ENCODE peak calls at places on chromosomes 1 and 21, in eight cellular contexts. U, L, V, W, G, T, Q and O are unnamed samples. For H3K4me1, the result is how much of the 10 kb centered on the place peaks cover.

GRCh38 chr1:15934211-15935055 is 41.5 kb downstream of the ZBTB17 start:
- DNase-seq in U (no peak), L (no peak), V (no peak), W (no peak), G (no peak), T (no peak), Q (no peak), O (no peak)

GRCh38 chr1:96220644-96221043 is 500.9 kb upstream of the PTBP2 start:
- DNase-seq in U (no peak), L (no peak), V (no peak), W (no peak), G (no peak), T (no peak), Q (no peak), O (no peak)

GRCh38 chr1:246096356-246096755 is 410.7 kb downstream of the SMYD3 start:
- DNase-seq in U (no peak), L (no peak), V (no peak), W (no peak), G (no peak), T (no peak), Q (no peak), O (no peak)

GRCh38 chr1:63836830-63837229 is 63.0 kb downstream of the ROR1 start:
- DNase-seq in U (no peak), L (no peak), V (no peak), W (no peak), G (no peak), T (peak), Q (no peak), O (no peak)

GRCh38 chr1:177514207-177514606 is 343.4 kb downstream of the BRINP2 start:
- DNase-seq in U (no peak), L (no peak), V (no peak), W (no peak), G (no peak), T (no peak), Q (no peak), O (no peak)

GRCh38 chr21:41344146-41344545 is 17.7 kb upstream of the MX2 start:
- DNase-seq in U (no peak), L (no peak), V (no peak), W (no peak), G (no peak), T (no peak), Q (no peak), O (no peak)

GRCh38 chr1:29453502-29454240 is 217.3 kb downstream of the PTPRU start:
- DNase-seq in U (no peak), L (peak), V (peak), W (no peak), G (peak), T (peak), Q (peak), O (no peak)

GRCh38 chr1:245810789-245811337 is 656.1 kb downstream of the KIF26B start:
- DNase-seq in U (no peak), L (no peak), V (peak), W (no peak), G (no peak), T (peak), Q (no peak), O (no peak)

GRCh38 chr21:46605759-46606426 is 1.0 kb upstream of the S100B start:
- DNase-seq in U (peak), L (no peak), V (no peak), W (peak), G (no peak), T (peak), Q (no peak), O (peak)

GRCh38 chr1:10407201-10407600 is 8.3 kb downstream of the PGD start:
- DNase-seq in U (no peak), L (no peak), V (no peak), W (no peak), G (no peak), T (no peak), Q (no peak), O (no peak)

GRCh38 chr21:45575304-45575992 is 33.2 kb upstream of the SLC19A1 start:
- DNase-seq in U (no peak), L (no peak), V (no peak), W (no peak), G (no peak), T (no peak), Q (no peak), O (no peak)

GRCh38 chr1:172581779-172582178 is 48.8 kb downstream of the SUCO start:
- DNase-seq in U (no peak), L (no peak), V (no peak), W (no peak), G (peak), T (no peak), Q (no peak), O (no peak)

GRCh38 chr1:166170726-166171125 is 3.9 kb upstream of the FAM78B start:
- DNase-seq in U (no peak), L (no peak), V (no peak), W (no peak), G (peak), T (no peak), Q (no peak), O (no peak)

GRCh38 chr1:89198500-89199072 is at the start of gene GBP4:
- DNase-seq in U (peak), L (no peak), V (peak), W (peak), G (peak), T (no peak), Q (no peak), O (peak)

GRCh38 chr21:31987696-31988095 is 114.9 kb downstream of the HUNK start:
- DNase-seq in U (no peak), L (no peak), V (peak), W (no peak), G (no peak), T (no peak), Q (no peak), O (peak)

GRCh38 chr1:37887986-37888700 is 28.8 kb upstream of the MTF1 start:
- DNase-seq in U (no peak), L (no peak), V (no peak), W (no peak), G (no peak), T (no peak), Q (no peak), O (no peak)

GRCh38 chr1:193909406-193909805 is 723.0 kb upstream of the B3GALT2 start:
- DNase-seq in U (no peak), L (no peak), V (no peak), W (no peak), G (no peak), T (no peak), Q (no peak), O (no peak)

GRCh38 chr1:228648647-228649383 is 86.5 kb upstream of the RHOU start:
- DNase-seq in U (no peak), L (no peak), V (no peak), W (peak), G (no peak), T (no peak), Q (no peak), O (no peak)

GRCh38 chr1:114009393-114009792 is 30.1 kb downstream of the OLFML3 start:
- DNase-seq in U (no peak), L (no peak), V (no peak), W (no peak), G (peak), T (no peak), Q (no peak), O (no peak)

GRCh38 chr1:110068646-110069301 is 1.7 kb downstream of the ALX3 start:
- DNase-seq in U (no peak), L (no peak), V (no peak), W (no peak), G (no peak), T (no peak), Q (no peak), O (no peak)

GRCh38 chr21:33402011-33402979 is 918 bp upstream of the IFNGR2 start:
- DNase-seq in U (peak), L (peak), V (peak), W (peak), G (peak), T (peak), Q (no peak), O (peak)

GRCh38 chr1:169885207-169885606 is 8.5 kb downstream of the SCYL3 start:
- DNase-seq in U (no peak), L (no peak), V (no peak), W (no peak), G (peak), T (no peak), Q (no peak), O (no peak)

GRCh38 chr1:51733793-51734522 is 117.1 kb downstream of the OSBPL9 start:
- DNase-seq in U (no peak), L (no peak), V (no peak), W (no peak), G (peak), T (no peak), Q (no peak), O (no peak)

GRCh38 chr1:247885011-247885410 is 10.4 kb upstream of the OR2W3 start:
- DNase-seq in U (no peak), L (no peak), V (no peak), W (no peak), G (no peak), T (no peak), Q (no peak), O (no peak)

GRCh38 chr1:51303751-51304196 is 26.6 kb downstream of the TTC39A start:
- DNase-seq in U (no peak), L (no peak), V (peak), W (no peak), G (peak), T (no peak), Q (no peak), O (no peak)

GRCh38 chr1:51859333-51859732 is 19.2 kb downstream of the NRDC start:
- DNase-seq in U (no peak), L (no peak), V (no peak), W (no peak), G (no peak), T (no peak), Q (no peak), O (no peak)

GRCh38 chr1:193070942-193071341 is 11.5 kb downstream of the RO60 start:
- DNase-seq in U (no peak), L (peak), V (no peak), W (no peak), G (no peak), T (peak), Q (no peak), O (no peak)

GRCh38 chr1:114103992-114104391 is 49.7 kb downstream of the SYT6 start:
- DNase-seq in U (no peak), L (no peak), V (no peak), W (no peak), G (no peak), T (no peak), Q (no peak), O (no peak)

GRCh38 chr1:54227091-54227602 is 27.2 kb downstream of the MRPL37 start:
- DNase-seq in U (no peak), L (no peak), V (peak), W (no peak), G (peak), T (no peak), Q (peak), O (no peak)

GRCh38 chr1:212518188-212518951 is 85.7 kb downstream of the NENF start:
- DNase-seq in U (peak), L (no peak), V (peak), W (peak), G (peak), T (no peak), Q (peak), O (peak)

GRCh38 chr1:4032571-4032970 is 132.5 kb upstream of the C1orf174 start:
- DNase-seq in U (no peak), L (no peak), V (no peak), W (no peak), G (no peak), T (no peak), Q (no peak), O (no peak)

GRCh38 chr1:198156111-198156744 is 570 bp upstream of the NEK7 start:
- DNase-seq in U (peak), L (peak), V (peak), W (peak), G (peak), T (peak), Q (peak), O (peak)

GRCh38 chr1:151760597-151761385 is 2.5 kb downstream of the MRPL9 start:
- DNase-seq in U (no peak), L (no peak), V (no peak), W (no peak), G (peak), T (no peak), Q (no peak), O (no peak)

GRCh38 chr1:41578712-41579335 is 94.3 kb upstream of the EDN2 start:
- DNase-seq in U (no peak), L (peak), V (peak), W (no peak), G (peak), T (peak), Q (no peak), O (no peak)

GRCh38 chr1:63042278-63042677 is 258.3 kb downstream of the ATG4C start:
- DNase-seq in U (no peak), L (no peak), V (peak), W (no peak), G (no peak), T (no peak), Q (no peak), O (no peak)

GRCh38 chr1:246907472-246907871 is 24.3 kb downstream of the AHCTF1 start:
- DNase-seq in U (no peak), L (peak), V (peak), W (no peak), G (peak), T (peak), Q (peak), O (peak)

DNA sequence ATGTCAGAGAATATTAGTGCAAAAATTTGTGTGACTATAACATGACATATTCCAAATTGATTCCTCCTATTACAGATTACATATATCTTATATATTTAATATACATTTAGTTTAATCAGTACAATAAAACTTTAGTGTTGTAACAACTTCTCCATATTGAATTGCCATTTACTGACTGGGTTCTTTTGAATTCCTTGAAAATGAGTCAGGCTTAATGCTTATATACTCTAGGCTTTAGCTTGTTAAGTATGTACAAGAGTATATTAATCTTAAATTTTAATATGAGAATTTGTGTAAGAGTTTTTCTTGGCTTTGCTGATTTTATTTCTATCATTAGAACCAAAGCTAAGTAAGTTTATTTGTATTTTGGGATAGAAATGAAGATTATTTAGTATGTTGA is 40.3 kb downstream of the XPR1 start:
- DNase-seq in U (no peak), L (no peak), V (no peak), W (no peak), G (no peak), T (no peak), Q (no peak), O (no peak)
- H3K4me1 ChIP-seq in U (under half), L (under half), V (under half), W (under half), G (under half), T (under half), Q (under half), O (under half)

DNA sequence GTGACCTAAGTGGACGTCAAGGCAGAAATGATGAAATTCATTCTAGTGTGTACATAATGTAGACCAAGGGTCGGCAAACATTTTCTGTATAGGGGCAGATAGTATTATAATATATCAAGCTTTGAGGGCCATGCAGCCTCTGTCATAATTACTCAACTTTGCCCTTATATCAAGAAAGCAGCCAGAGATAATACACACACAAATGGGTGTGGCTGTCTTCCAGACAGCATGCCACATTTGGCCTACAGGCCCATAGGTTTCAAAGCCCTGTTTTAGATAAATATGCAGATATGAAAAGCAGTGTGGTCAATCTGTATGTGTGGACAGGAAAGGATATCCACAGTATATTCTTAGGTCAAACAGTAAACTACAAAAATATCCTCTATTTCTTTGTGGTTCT is 320.1 kb upstream of the FMN2 start:
- DNase-seq in U (no peak), L (no peak), V (no peak), W (no peak), G (no peak), T (no peak), Q (no peak), O (no peak)
- H3K4me3 ChIP-seq in U (no peak), L (no peak), V (no peak), W (no peak), G (no peak), T (no peak), Q (no peak), O (no peak)

DNA sequence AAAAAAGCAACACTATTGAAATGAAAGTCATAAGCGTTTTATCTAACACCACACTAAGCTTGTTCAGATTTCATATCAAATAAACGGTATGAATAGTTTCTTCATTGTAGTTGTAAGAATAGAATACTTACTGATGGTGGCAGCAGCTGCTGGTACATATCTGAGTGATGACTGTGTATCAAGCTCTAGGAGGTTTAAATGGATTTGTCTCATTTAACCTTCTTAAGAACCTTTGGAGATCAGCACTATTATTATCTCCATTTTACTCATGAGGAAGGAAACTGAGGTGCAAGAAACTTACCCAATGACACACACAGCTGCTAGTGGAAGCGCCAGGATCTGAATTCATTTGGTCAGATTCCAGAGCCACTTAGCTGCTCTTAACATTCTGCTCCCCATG is 104.0 kb downstream of the EIF4G3 start:
- DNase-seq in U (no peak), L (peak), V (no peak), W (no peak), G (peak), T (no peak), Q (no peak), O (no peak)
- TF ChIP-seq CTCF in U (no peak), L (peak), V (no peak), W (peak), G (no peak), T (no peak), Q (no peak), O (no peak)

DNA sequence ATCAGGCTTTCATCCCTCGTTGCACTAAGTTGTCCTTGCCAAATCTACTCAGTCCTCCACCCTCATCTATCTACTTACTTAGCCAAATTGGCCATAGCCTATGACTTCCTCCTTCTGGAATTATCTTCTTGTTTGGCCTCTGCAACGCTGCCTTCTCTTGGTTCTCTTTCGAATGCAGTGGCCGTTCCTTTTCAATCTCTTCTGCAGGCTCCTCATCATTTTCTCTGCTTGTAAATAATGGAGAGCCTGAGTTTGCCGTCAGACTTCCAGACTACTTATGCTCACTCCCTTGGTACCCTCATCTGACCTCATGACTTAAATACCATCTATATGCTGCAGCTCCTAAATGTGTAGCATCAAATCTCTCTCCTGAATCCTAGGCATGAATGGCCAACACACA is 22.4 kb upstream of the SRRM1 start:
- DNase-seq in U (no peak), L (no peak), V (no peak), W (no peak), G (no peak), T (no peak), Q (no peak), O (no peak)
- H3K4me1 ChIP-seq in U (under half), L (under half), V (under half), W (under half), G (under half), T (under half), Q (under half), O (under half)

GRCh38 chr1:156665539-156665938 is 11.7 kb downstream of the NES start:
- DNase-seq in U (no peak), L (no peak), V (no peak), W (no peak), G (no peak), T (no peak), Q (no peak), O (no peak)
- H3K4me3 ChIP-seq in U (no peak), L (no peak), V (no peak), W (no peak), G (no peak), T (no peak), Q (no peak), O (no peak)

DNA sequence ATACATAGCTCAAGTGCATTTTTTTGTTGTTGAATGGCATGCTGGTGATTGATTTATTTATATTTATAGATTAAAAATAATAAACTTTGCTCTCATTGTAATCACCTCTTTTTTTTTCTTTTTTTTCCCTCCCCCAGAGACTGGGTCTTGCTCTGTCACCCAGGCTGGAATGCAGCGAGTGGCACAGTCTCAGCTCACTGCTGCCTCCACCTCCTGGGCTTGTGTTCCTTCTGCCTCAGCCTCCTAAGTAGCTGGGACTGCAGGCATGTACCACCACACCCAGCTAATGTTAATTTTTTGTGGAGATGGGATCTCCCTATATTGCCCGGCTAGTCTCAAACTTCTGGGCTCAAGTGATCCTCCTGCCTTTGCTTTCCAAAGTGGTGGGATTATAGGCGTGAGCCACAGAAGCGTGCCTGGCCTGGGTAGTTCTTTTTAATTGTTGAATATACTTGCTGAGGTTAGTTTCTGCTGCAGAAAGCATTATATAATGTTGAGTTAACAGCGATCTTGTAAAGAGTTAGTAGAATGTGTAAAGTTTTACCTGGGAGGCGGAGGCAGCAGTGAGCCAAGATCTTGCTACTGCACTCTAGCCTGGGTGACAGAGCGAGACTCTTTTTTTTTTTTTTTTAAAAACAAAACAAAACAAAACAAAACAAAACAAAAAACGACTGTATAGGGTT is 82.6 kb downstream of the CAMTA1 start:
- DNase-seq in U (no peak), L (no peak), V (no peak), W (no peak), G (no peak), T (no peak), Q (no peak), O (no peak)
- TF ChIP-seq CTCF in U (no peak), L (no peak), V (no peak), W (no peak), G (no peak), T (no peak), Q (no peak), O (no peak)

GRCh38 chr1:90989990-90990389 is 31.8 kb downstream of the ZNF644 start:
- DNase-seq in U (no peak), L (no peak), V (no peak), W (no peak), G (no peak), T (peak), Q (no peak), O (no peak)
- H3K4me1 ChIP-seq in U (under half), L (under half), V (under half), W (under half), G (under half), T (under half), Q (under half), O (under half)

DNA sequence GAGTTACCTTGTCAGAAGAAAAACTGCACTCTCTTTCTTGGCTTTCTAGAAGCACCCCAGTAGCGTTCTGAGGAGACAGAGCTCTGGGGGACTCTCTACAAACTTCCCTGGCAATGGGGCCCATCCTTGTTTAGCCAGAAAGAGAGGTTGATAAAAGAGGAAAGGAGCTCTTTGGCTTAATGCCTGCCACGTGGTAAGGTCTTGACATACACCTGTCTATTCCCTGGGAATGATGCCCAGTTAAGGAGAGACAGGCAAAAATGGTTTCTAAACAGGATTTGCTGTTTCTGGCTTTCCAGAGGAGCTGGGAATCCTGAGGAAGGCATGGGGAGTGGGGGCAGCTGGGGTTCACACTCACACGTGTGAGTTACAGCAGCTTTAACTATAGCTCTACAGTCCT is 30.2 kb upstream of the IL20 start:
- DNase-seq in U (no peak), L (no peak), V (no peak), W (no peak), G (no peak), T (no peak), Q (no peak), O (no peak)
- H3K4me3 ChIP-seq in U (no peak), L (no peak), V (no peak), W (no peak), G (no peak), T (no peak), Q (no peak), O (no peak)

GRCh38 chr1:81559662-81560350 is 240.9 kb upstream of the ADGRL2 start:
- DNase-seq in U (no peak), L (peak), V (no peak), W (no peak), G (no peak), T (no peak), Q (no peak), O (no peak)
- TF ChIP-seq CTCF in U (no peak), L (peak), V (no peak), W (no peak), G (no peak), T (peak), Q (peak), O (peak)